ENCODE peak calls at places on chromosome 18, in ten cellular contexts. One of them, this sample, is unnamed.

GRCh38 chr18:59323931-59324622 is 5.6 kb upstream of the CPLX4 start:
- DNase-seq in endodermal cell: no peak
- DNase-seq in psoas muscle: no peak
- DNase-seq in bronchial epithelial cell: no peak
- DNase-seq in fibroblast of lung: no peak
- DNase-seq in right lobe of liver: no peak
- DNase-seq in adrenal gland: no peak
- DNase-seq in body of pancreas: no peak
- DNase-seq in astrocyte of the spinal cord: peak; percentile 78
- DNase-seq in GM06990: no peak
- DNase-seq in this sample: no peak

GRCh38 chr18:37578886-37579513 is 13.4 kb upstream of the CELF4 start:
- DNase-seq in endodermal cell: peak; percentile 52
- DNase-seq in psoas muscle: no peak
- DNase-seq in bronchial epithelial cell: peak; percentile 51
- DNase-seq in fibroblast of lung: peak; percentile 10
- DNase-seq in right lobe of liver: no peak
- DNase-seq in adrenal gland: peak; percentile 20
- DNase-seq in body of pancreas: peak; percentile 41
- DNase-seq in astrocyte of the spinal cord: peak; percentile 4
- DNase-seq in GM06990: no peak
- DNase-seq in this sample: peak; percentile 58

GRCh38 chr18:12886498-12887126 is 2.6 kb upstream of the PTPN2 start:
- DNase-seq in endodermal cell: peak; percentile 60
- DNase-seq in psoas muscle: no peak
- DNase-seq in bronchial epithelial cell: peak; percentile 33
- DNase-seq in fibroblast of lung: no peak
- DNase-seq in right lobe of liver: no peak
- DNase-seq in adrenal gland: no peak
- DNase-seq in body of pancreas: peak; percentile 41
- DNase-seq in astrocyte of the spinal cord: no peak
- DNase-seq in GM06990: no peak
- DNase-seq in this sample: no peak

GRCh38 chr18:52311331-52311730 is 28.7 kb upstream of the DCC start:
- DNase-seq in endodermal cell: no peak
- DNase-seq in psoas muscle: no peak
- DNase-seq in bronchial epithelial cell: peak; percentile 79
- DNase-seq in fibroblast of lung: no peak
- DNase-seq in right lobe of liver: no peak
- DNase-seq in adrenal gland: no peak
- DNase-seq in body of pancreas: no peak
- DNase-seq in astrocyte of the spinal cord: no peak
- DNase-seq in GM06990: no peak
- DNase-seq in this sample: no peak

GRCh38 chr18:76823166-76823539 is 796 bp downstream of the ZNF236 start:
- DNase-seq in endodermal cell: peak; percentile 57
- DNase-seq in psoas muscle: peak; percentile 63
- DNase-seq in bronchial epithelial cell: no peak
- DNase-seq in fibroblast of lung: no peak
- DNase-seq in right lobe of liver: peak; percentile 58
- DNase-seq in adrenal gland: no peak
- DNase-seq in body of pancreas: no peak
- DNase-seq in astrocyte of the spinal cord: no peak
- DNase-seq in GM06990: no peak
- DNase-seq in this sample: no peak

GRCh38 chr18:74895686-74896085 is 298.0 kb downstream of the ZNF407 start:
- DNase-seq in endodermal cell: no peak
- DNase-seq in psoas muscle: no peak
- DNase-seq in bronchial epithelial cell: no peak
- DNase-seq in fibroblast of lung: peak; percentile 43
- DNase-seq in right lobe of liver: no peak
- DNase-seq in adrenal gland: no peak
- DNase-seq in body of pancreas: no peak
- DNase-seq in astrocyte of the spinal cord: peak; percentile 67
- DNase-seq in GM06990: no peak
- DNase-seq in this sample: peak; percentile 9

GRCh38 chr18:31275722-31276463 is 42.1 kb upstream of the DSG1 start:
- DNase-seq in endodermal cell: no peak
- DNase-seq in psoas muscle: no peak
- DNase-seq in bronchial epithelial cell: peak; percentile 84
- DNase-seq in fibroblast of lung: no peak
- DNase-seq in right lobe of liver: no peak
- DNase-seq in adrenal gland: no peak
- DNase-seq in body of pancreas: no peak
- DNase-seq in astrocyte of the spinal cord: peak; percentile 22
- DNase-seq in GM06990: no peak
- DNase-seq in this sample: peak; percentile 31

GRCh38 chr18:34965108-34965507 is 76.1 kb upstream of the MAPRE2 start:
- DNase-seq in endodermal cell: no peak
- DNase-seq in psoas muscle: no peak
- DNase-seq in bronchial epithelial cell: no peak
- DNase-seq in fibroblast of lung: no peak
- DNase-seq in right lobe of liver: no peak
- DNase-seq in adrenal gland: no peak
- DNase-seq in body of pancreas: no peak
- DNase-seq in astrocyte of the spinal cord: no peak
- DNase-seq in GM06990: no peak
- DNase-seq in this sample: no peak

GRCh38 chr18:58993260-58993659 is 128.6 kb downstream of the ZNF532 start:
- DNase-seq in endodermal cell: no peak
- DNase-seq in psoas muscle: no peak
- DNase-seq in bronchial epithelial cell: peak; percentile 82
- DNase-seq in fibroblast of lung: peak; percentile 91
- DNase-seq in right lobe of liver: no peak
- DNase-seq in adrenal gland: no peak
- DNase-seq in body of pancreas: no peak
- DNase-seq in astrocyte of the spinal cord: peak; percentile 92
- DNase-seq in GM06990: no peak
- DNase-seq in this sample: peak; percentile 94

GRCh38 chr18:37396981-37397720 is 168.4 kb downstream of the CELF4 start:
- DNase-seq in endodermal cell: no peak
- DNase-seq in psoas muscle: no peak
- DNase-seq in bronchial epithelial cell: no peak
- DNase-seq in fibroblast of lung: peak; percentile 48
- DNase-seq in right lobe of liver: no peak
- DNase-seq in adrenal gland: no peak
- DNase-seq in body of pancreas: no peak
- DNase-seq in astrocyte of the spinal cord: no peak
- DNase-seq in GM06990: no peak
- DNase-seq in this sample: no peak

GRCh38 chr18:7116001-7116831 is 1.4 kb downstream of the LAMA1 start:
- DNase-seq in endodermal cell: peak; percentile 77
- DNase-seq in psoas muscle: no peak
- DNase-seq in bronchial epithelial cell: no peak
- DNase-seq in fibroblast of lung: peak; percentile 30
- DNase-seq in right lobe of liver: no peak
- DNase-seq in adrenal gland: no peak
- DNase-seq in body of pancreas: no peak
- DNase-seq in astrocyte of the spinal cord: peak; percentile 33
- DNase-seq in GM06990: no peak
- DNase-seq in this sample: peak; percentile 44
- H3K4me3 ChIP-seq in endodermal cell: peak overlapping the region; percentile 94
- H3K4me3 ChIP-seq in psoas muscle: peak overlapping the region; percentile 66
- H3K4me3 ChIP-seq in bronchial epithelial cell: no peak overlapping the region
- H3K4me3 ChIP-seq in fibroblast of lung: peak overlapping the region; percentile 55
- H3K4me3 ChIP-seq in right lobe of liver: no peak overlapping the region
- H3K4me3 ChIP-seq in adrenal gland: peak overlapping the region; percentile 43
- H3K4me3 ChIP-seq in body of pancreas: peak overlapping the region; percentile 17
- H3K4me3 ChIP-seq in astrocyte of the spinal cord: peak overlapping the region; percentile 47
- H3K4me3 ChIP-seq in GM06990: no peak overlapping the region
- H3K4me3 ChIP-seq in this sample: peak overlapping the region; percentile 72

GRCh38 chr18:9348079-9348671 is 13.6 kb downstream of the TWSG1 start:
- DNase-seq in endodermal cell: no peak
- DNase-seq in psoas muscle: no peak
- DNase-seq in bronchial epithelial cell: no peak
- DNase-seq in fibroblast of lung: peak; percentile 42
- DNase-seq in right lobe of liver: no peak
- DNase-seq in adrenal gland: no peak
- DNase-seq in body of pancreas: no peak
- DNase-seq in astrocyte of the spinal cord: peak; percentile 77
- DNase-seq in GM06990: no peak
- DNase-seq in this sample: peak; percentile 57
- H3K4me3 ChIP-seq in endodermal cell: no peak overlapping the region
- H3K4me3 ChIP-seq in psoas muscle: no peak overlapping the region
- H3K4me3 ChIP-seq in bronchial epithelial cell: no peak overlapping the region
- H3K4me3 ChIP-seq in fibroblast of lung: no peak overlapping the region
- H3K4me3 ChIP-seq in right lobe of liver: no peak overlapping the region
- H3K4me3 ChIP-seq in adrenal gland: no peak overlapping the region
- H3K4me3 ChIP-seq in body of pancreas: no peak overlapping the region
- H3K4me3 ChIP-seq in astrocyte of the spinal cord: no peak overlapping the region
- H3K4me3 ChIP-seq in GM06990: peak overlapping the region; percentile 11
- H3K4me3 ChIP-seq in this sample: no peak overlapping the region

GRCh38 chr18:11857177-11857887 is 6.1 kb downstream of the CHMP1B start:
- DNase-seq in endodermal cell: peak; percentile 72
- DNase-seq in psoas muscle: peak; percentile 93
- DNase-seq in bronchial epithelial cell: peak; percentile 100
- DNase-seq in fibroblast of lung: peak; percentile 99
- DNase-seq in right lobe of liver: no peak
- DNase-seq in adrenal gland: peak; percentile 89
- DNase-seq in body of pancreas: peak; percentile 36
- DNase-seq in astrocyte of the spinal cord: peak; percentile 100
- DNase-seq in GM06990: no peak
- DNase-seq in this sample: peak; percentile 100
- H3K4me3 ChIP-seq in endodermal cell: no peak overlapping the region
- H3K4me3 ChIP-seq in psoas muscle: peak overlapping the region; percentile 91
- H3K4me3 ChIP-seq in bronchial epithelial cell: no peak overlapping the region
- H3K4me3 ChIP-seq in fibroblast of lung: no peak overlapping the region
- H3K4me3 ChIP-seq in right lobe of liver: no peak overlapping the region
- H3K4me3 ChIP-seq in adrenal gland: no peak overlapping the region
- H3K4me3 ChIP-seq in body of pancreas: no peak overlapping the region
- H3K4me3 ChIP-seq in astrocyte of the spinal cord: no peak overlapping the region
- H3K4me3 ChIP-seq in GM06990: no peak overlapping the region
- H3K4me3 ChIP-seq in this sample: no peak overlapping the region

GRCh38 chr18:27185897-27186296 is 789 bp upstream of the CHST9 start:
- DNase-seq in endodermal cell: no peak
- DNase-seq in psoas muscle: no peak
- DNase-seq in bronchial epithelial cell: no peak
- DNase-seq in fibroblast of lung: no peak
- DNase-seq in right lobe of liver: no peak
- DNase-seq in adrenal gland: no peak
- DNase-seq in body of pancreas: no peak
- DNase-seq in astrocyte of the spinal cord: no peak
- DNase-seq in GM06990: no peak
- DNase-seq in this sample: no peak

GRCh38 chr18:27185025-27185763 is at the start of gene CHST9:
- DNase-seq in endodermal cell: peak; percentile 86
- DNase-seq in psoas muscle: peak; percentile 58
- DNase-seq in bronchial epithelial cell: no peak
- DNase-seq in fibroblast of lung: no peak
- DNase-seq in right lobe of liver: peak; percentile 77
- DNase-seq in adrenal gland: peak; percentile 6
- DNase-seq in body of pancreas: peak; percentile 68
- DNase-seq in astrocyte of the spinal cord: no peak
- DNase-seq in GM06990: peak; percentile 1
- DNase-seq in this sample: no peak

GRCh38 chr18:27188309-27188708 is 3.2 kb upstream of the CHST9 start:
- DNase-seq in endodermal cell: no peak
- DNase-seq in psoas muscle: no peak
- DNase-seq in bronchial epithelial cell: no peak
- DNase-seq in fibroblast of lung: no peak
- DNase-seq in right lobe of liver: no peak
- DNase-seq in adrenal gland: no peak
- DNase-seq in body of pancreas: no peak
- DNase-seq in astrocyte of the spinal cord: no peak
- DNase-seq in GM06990: no peak
- DNase-seq in this sample: no peak

GRCh38 chr18:27181726-27182125 is 3.4 kb downstream of the CHST9 start:
- DNase-seq in endodermal cell: no peak
- DNase-seq in psoas muscle: no peak
- DNase-seq in bronchial epithelial cell: no peak
- DNase-seq in fibroblast of lung: no peak
- DNase-seq in right lobe of liver: no peak
- DNase-seq in adrenal gland: no peak
- DNase-seq in body of pancreas: no peak
- DNase-seq in astrocyte of the spinal cord: no peak
- DNase-seq in GM06990: no peak
- DNase-seq in this sample: no peak

GRCh38 chr18:27184115-27185024 is 738 bp downstream of the CHST9 start:
- DNase-seq in endodermal cell: peak; percentile 83
- DNase-seq in psoas muscle: peak; percentile 43
- DNase-seq in bronchial epithelial cell: no peak
- DNase-seq in fibroblast of lung: no peak
- DNase-seq in right lobe of liver: peak; percentile 53
- DNase-seq in adrenal gland: no peak
- DNase-seq in body of pancreas: peak; percentile 12
- DNase-seq in astrocyte of the spinal cord: no peak
- DNase-seq in GM06990: peak; percentile 1
- DNase-seq in this sample: no peak
- H3K4me3 ChIP-seq in endodermal cell: peak overlapping the region; percentile 80
- H3K4me3 ChIP-seq in psoas muscle: peak overlapping the region; percentile 62
- H3K4me3 ChIP-seq in bronchial epithelial cell: peak overlapping the region; percentile 41
- H3K4me3 ChIP-seq in fibroblast of lung: no peak overlapping the region
- H3K4me3 ChIP-seq in right lobe of liver: peak overlapping the region; percentile 42
- H3K4me3 ChIP-seq in adrenal gland: peak overlapping the region; percentile 29
- H3K4me3 ChIP-seq in body of pancreas: peak overlapping the region; percentile 37
- H3K4me3 ChIP-seq in astrocyte of the spinal cord: no peak overlapping the region
- H3K4me3 ChIP-seq in GM06990: no peak overlapping the region
- H3K4me3 ChIP-seq in this sample: no peak overlapping the region